ENCODE peak calls at places on chromosomes 12 and 14, in nine cellular contexts. I, N, C, D, R, Y, O, Z and X are unnamed samples.
A peak's percentile ranks its signal among the peaks of the same experiment; 100 is the strongest.

GRCh38 chr14:92122761-92123160 is 992 bp downstream of the CPSF2 start:
- DNase-seq in I (no peak), N (no peak), C (no peak), D (no peak), R (no peak), Y (no peak), O (no peak), Z (no peak), X (no peak)

GRCh38 chr14:74349757-74350156 is 1.5 kb downstream of the VRTN start:
- DNase-seq in I (no peak), N (no peak), C (no peak), D (no peak), R (no peak), Y (no peak), O (no peak), Z (no peak), X (no peak)

GRCh38 chr14:90599748-90600507 is 203.1 kb downstream of the CALM1 start:
- DNase-seq in I (peak; percentile 6), N (no peak), C (peak; percentile 24), D (no peak), R (no peak), Y (peak; percentile 5), O (no peak), Z (no peak), X (no peak)

GRCh38 chr14:20376071-20376588 is 32.7 kb downstream of the PARP2 start:
- DNase-seq in I (no peak), N (no peak), C (no peak), D (no peak), R (no peak), Y (no peak), O (no peak), Z (no peak), X (no peak)

GRCh38 chr14:73472182-73473114 is 14.1 kb upstream of the NUMB start:
- DNase-seq in I (peak; percentile 54), N (peak; percentile 65), C (peak; percentile 77), D (peak; percentile 20), R (no peak), Y (no peak), O (peak; percentile 14), Z (peak; percentile 33), X (no peak)

GRCh38 chr12:50558970-50559369 is 54.2 kb downstream of the DIP2B start:
- DNase-seq in I (no peak), N (no peak), C (no peak), D (no peak), R (no peak), Y (no peak), O (no peak), Z (no peak), X (no peak)

GRCh38 chr14:61426048-61426447 is 104.7 kb downstream of the PRKCH start:
- DNase-seq in I (peak; percentile 76), N (no peak), C (no peak), D (no peak), R (no peak), Y (no peak), O (no peak), Z (no peak), X (no peak)

GRCh38 chr12:62792526-62792925 is 142.4 kb downstream of the PPM1H start:
- DNase-seq in I (no peak), N (no peak), C (no peak), D (no peak), R (no peak), Y (no peak), O (no peak), Z (no peak), X (no peak)

GRCh38 chr12:96465896-96466295 is 23.5 kb upstream of the CFAP54 start:
- DNase-seq in I (no peak), N (no peak), C (no peak), D (no peak), R (no peak), Y (no peak), O (no peak), Z (no peak), X (no peak)

GRCh38 chr12:93453633-93454032 is 11.9 kb upstream of the UBE2N start:
- DNase-seq in I (no peak), N (peak; percentile 63), C (peak; percentile 38), D (no peak), R (no peak), Y (no peak), O (no peak), Z (no peak), X (no peak)

GRCh38 chr14:76603713-76604112 is 157.6 kb upstream of the VASH1 start:
- DNase-seq in I (no peak), N (no peak), C (no peak), D (no peak), R (no peak), Y (no peak), O (no peak), Z (no peak), X (no peak)

GRCh38 chr14:96042218-96042930 is 3.2 kb downstream of the C14orf132 start:
- DNase-seq in I (no peak), N (no peak), C (peak; percentile 54), D (no peak), R (no peak), Y (no peak), O (no peak), Z (no peak), X (no peak)

GRCh38 chr12:62805517-62805916 is 129.4 kb downstream of the PPM1H start:
- DNase-seq in I (no peak), N (no peak), C (no peak), D (no peak), R (no peak), Y (no peak), O (no peak), Z (no peak), X (no peak)

GRCh38 chr12:8499616-8500015 is 13.7 kb upstream of the CLEC4D start:
- DNase-seq in I (no peak), N (no peak), C (no peak), D (no peak), R (no peak), Y (no peak), O (no peak), Z (no peak), X (no peak)

GRCh38 chr14:23569443-23570151 is 2.0 kb upstream of the AP1G2 start:
- DNase-seq in I (peak; percentile 43), N (no peak), C (no peak), D (no peak), R (no peak), Y (no peak), O (no peak), Z (no peak), X (no peak)

GRCh38 chr12:78799679-78800078 is 64.9 kb upstream of the SYT1 start:
- DNase-seq in I (no peak), N (no peak), C (no peak), D (no peak), R (no peak), Y (no peak), O (no peak), Z (no peak), X (no peak)

GRCh38 chr14:94685166-94685581 is 73.0 kb downstream of the SERPINA3 start:
- DNase-seq in I (no peak), N (no peak), C (no peak), D (no peak), R (no peak), Y (no peak), O (no peak), Z (no peak), X (no peak)

GRCh38 chr14:99258341-99258781 is 13.6 kb downstream of the BCL11B start:
- DNase-seq in I (no peak), N (no peak), C (no peak), D (no peak), R (no peak), Y (no peak), O (no peak), Z (no peak), X (no peak)

GRCh38 chr12:53925006-53925405 is 13.6 kb upstream of the HOXC13 start:
- DNase-seq in I (no peak), N (no peak), C (no peak), D (no peak), R (no peak), Y (no peak), O (no peak), Z (no peak), X (no peak)

GRCh38 chr12:118498171-118498570 is 121.8 kb downstream of the SUDS3 start:
- DNase-seq in I (no peak), N (peak; percentile 18), C (no peak), D (no peak), R (no peak), Y (no peak), O (no peak), Z (no peak), X (no peak)

GRCh38 chr14:80996049-80996901 is 40.9 kb downstream of the TSHR start:
- DNase-seq in I (peak; percentile 81), N (peak; percentile 85), C (peak; percentile 74), D (peak; percentile 33), R (no peak), Y (peak; percentile 90), O (peak; percentile 12), Z (no peak), X (no peak)

GRCh38 chr14:97771340-97772045 is 974.3 kb downstream of the VRK1 start:
- DNase-seq in I (peak; percentile 25), N (no peak), C (peak; percentile 26), D (no peak), R (no peak), Y (peak; percentile 3), O (no peak), Z (no peak), X (no peak)